ENCODE peak calls at places on chromosomes 7 and 10, in four cellular contexts. One of them, this sample, is unnamed. For H3K4me1, the result is how much of the 10 kb centered on the place peaks cover.

GRCh38 chr10:121804460-121804859 is 123.4 kb downstream of the ATE1 start:
- DNase-seq in astrocyte: peak
- DNase-seq in transverse colon: no peak
- DNase-seq in prostate gland: no peak
- DNase-seq in this sample: no peak

GRCh38 chr7:111362660-111363059 is 199.6 kb downstream of the IMMP2L start:
- DNase-seq in astrocyte: peak
- DNase-seq in transverse colon: no peak
- DNase-seq in prostate gland: no peak
- DNase-seq in this sample: no peak

GRCh38 chr7:45881280-45881758 is 7.0 kb upstream of the IGFBP1 start:
- DNase-seq in astrocyte: no peak
- DNase-seq in transverse colon: no peak
- DNase-seq in prostate gland: no peak
- DNase-seq in this sample: no peak

GRCh38 chr10:70135684-70136083 is 3.1 kb upstream of the AIFM2 start:
- DNase-seq in astrocyte: no peak
- DNase-seq in transverse colon: no peak
- DNase-seq in prostate gland: no peak
- DNase-seq in this sample: no peak

GRCh38 chr10:103854265-103854686 is 1.1 kb downstream of the SH3PXD2A start:
- DNase-seq in astrocyte: no peak
- DNase-seq in transverse colon: peak
- DNase-seq in prostate gland: no peak
- DNase-seq in this sample: no peak

GRCh38 chr7:105438847-105439173 is 50.1 kb upstream of the SRPK2 start:
- DNase-seq in astrocyte: no peak
- DNase-seq in transverse colon: no peak
- DNase-seq in prostate gland: no peak
- DNase-seq in this sample: no peak

GRCh38 chr7:43905954-43906326 is 456 bp downstream of the URGCP start:
- DNase-seq in astrocyte: peak
- DNase-seq in transverse colon: peak
- DNase-seq in prostate gland: peak
- DNase-seq in this sample: no peak

GRCh38 chr10:120945801-120946302 is 94.7 kb downstream of the WDR11 start:
- DNase-seq in astrocyte: peak
- DNase-seq in transverse colon: peak
- DNase-seq in prostate gland: peak
- DNase-seq in this sample: no peak

GRCh38 chr10:102677736-102678354 is 33.6 kb downstream of the TRIM8 start:
- DNase-seq in astrocyte: no peak
- DNase-seq in transverse colon: peak
- DNase-seq in prostate gland: no peak
- DNase-seq in this sample: no peak

GRCh38 chr10:70540089-70540788 is 61.7 kb downstream of the PALD1 start:
- DNase-seq in astrocyte: no peak
- DNase-seq in transverse colon: no peak
- DNase-seq in prostate gland: no peak
- DNase-seq in this sample: no peak

GRCh38 chr7:86939197-86939814 is 120.1 kb downstream of the ELAPOR2 start:
- DNase-seq in astrocyte: peak
- DNase-seq in transverse colon: peak
- DNase-seq in prostate gland: peak
- DNase-seq in this sample: peak

GRCh38 chr10:61779950-61780659 is 117.4 kb downstream of the CABCOCO1 start:
- DNase-seq in astrocyte: peak
- DNase-seq in transverse colon: peak
- DNase-seq in prostate gland: no peak
- DNase-seq in this sample: peak

GRCh38 chr7:97390915-97391593 is 273.6 kb downstream of the SDHAF3 start:
- DNase-seq in astrocyte: no peak
- DNase-seq in transverse colon: no peak
- DNase-seq in prostate gland: no peak
- DNase-seq in this sample: no peak

GRCh38 chr10:78038105-78038504 is 4.4 kb downstream of the RPS24 start:
- DNase-seq in astrocyte: no peak
- DNase-seq in transverse colon: no peak
- DNase-seq in prostate gland: no peak
- DNase-seq in this sample: no peak
- H3K4me1 ChIP-seq in astrocyte: under half
- H3K4me1 ChIP-seq in transverse colon: under half
- H3K4me1 ChIP-seq in prostate gland: under half
- H3K4me1 ChIP-seq in this sample: under half

GRCh38 chr10:24240001-24240751 is 31.2 kb downstream of the KIAA1217 start:
- DNase-seq in astrocyte: no peak
- DNase-seq in transverse colon: no peak
- DNase-seq in prostate gland: peak
- DNase-seq in this sample: no peak
- H3K4me1 ChIP-seq in astrocyte: under half
- H3K4me1 ChIP-seq in transverse colon: under half
- H3K4me1 ChIP-seq in prostate gland: under half
- H3K4me1 ChIP-seq in this sample: under half

DNA sequence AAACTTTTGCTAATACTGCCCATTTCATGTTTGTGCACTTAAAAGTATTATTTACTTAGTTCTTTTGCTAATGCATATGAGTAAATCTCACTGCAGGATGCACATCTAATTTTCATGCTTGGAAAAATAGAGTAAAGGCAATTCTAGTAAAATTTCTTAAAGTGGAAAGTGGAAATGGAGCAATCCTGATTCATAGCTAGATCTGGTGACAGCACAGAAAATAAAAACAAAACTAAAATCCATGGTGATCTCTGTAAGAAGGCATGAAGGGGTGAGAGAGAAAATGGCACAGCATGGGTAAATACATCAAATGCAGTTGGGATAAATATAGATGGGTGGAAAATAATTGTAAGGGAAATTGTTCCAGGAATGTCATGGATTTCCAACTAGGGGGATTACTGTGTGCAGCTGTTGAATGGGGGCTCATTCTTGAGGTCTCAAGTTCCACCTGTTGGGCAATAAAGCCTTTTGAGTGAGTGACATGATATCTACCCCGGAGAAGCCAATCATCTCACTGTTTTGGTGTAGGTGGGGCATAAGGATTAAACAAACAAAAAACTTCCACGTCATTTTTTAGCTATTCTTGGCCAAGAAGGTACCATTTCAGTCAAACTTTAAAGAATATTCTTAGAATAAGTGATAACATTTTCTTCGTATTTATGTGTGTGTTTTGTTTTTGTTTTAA is 1.7 kb upstream of the MCU start:
- DNase-seq in astrocyte: no peak
- DNase-seq in transverse colon: no peak
- DNase-seq in prostate gland: no peak
- DNase-seq in this sample: no peak
- H3K4me1 ChIP-seq in astrocyte: under half
- H3K4me1 ChIP-seq in transverse colon: under half
- H3K4me1 ChIP-seq in prostate gland: under half
- H3K4me1 ChIP-seq in this sample: under half

GRCh38 chr10:114607358-114607998 is 50.6 kb downstream of the ABLIM1 start:
- DNase-seq in astrocyte: peak
- DNase-seq in transverse colon: no peak
- DNase-seq in prostate gland: no peak
- DNase-seq in this sample: no peak

GRCh38 chr10:114613237-114613979 is 44.7 kb downstream of the ABLIM1 start:
- DNase-seq in astrocyte: no peak
- DNase-seq in transverse colon: peak
- DNase-seq in prostate gland: no peak
- DNase-seq in this sample: no peak

GRCh38 chr10:114615600-114616007 is 42.5 kb downstream of the ABLIM1 start:
- DNase-seq in astrocyte: no peak
- DNase-seq in transverse colon: no peak
- DNase-seq in prostate gland: no peak
- DNase-seq in this sample: no peak

GRCh38 chr10:114609518-114610426 is 48.3 kb downstream of the ABLIM1 start:
- DNase-seq in astrocyte: no peak
- DNase-seq in transverse colon: no peak
- DNase-seq in prostate gland: no peak
- DNase-seq in this sample: no peak

DNA sequence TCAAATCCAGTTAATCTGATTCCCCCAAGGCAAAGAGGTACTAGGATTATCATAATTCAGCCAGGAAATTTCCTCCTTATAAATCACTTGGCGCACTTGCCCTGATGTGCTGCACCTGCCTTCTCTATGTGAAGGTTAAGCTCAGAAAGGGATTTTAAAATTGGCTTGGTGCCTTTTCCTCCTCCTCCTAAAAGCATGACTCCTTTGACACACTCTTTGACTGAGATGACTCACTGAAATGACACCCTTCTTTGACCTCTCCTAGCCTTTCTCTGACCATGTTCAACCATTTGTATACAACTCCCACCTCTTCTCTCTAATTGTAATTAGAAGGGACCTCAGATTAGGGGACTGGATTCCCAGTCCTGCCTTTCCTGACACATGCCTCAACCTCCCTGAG is 46.5 kb downstream of the ABLIM1 start:
- DNase-seq in astrocyte: no peak
- DNase-seq in transverse colon: no peak
- DNase-seq in prostate gland: no peak
- DNase-seq in this sample: no peak
- H3K4me1 ChIP-seq in astrocyte: under half
- H3K4me1 ChIP-seq in transverse colon: under half
- H3K4me1 ChIP-seq in prostate gland: under half
- H3K4me1 ChIP-seq in this sample: under half

GRCh38 chr10:71840936-71841335 is 10.1 kb downstream of the PSAP start:
- DNase-seq in astrocyte: no peak
- DNase-seq in transverse colon: no peak
- DNase-seq in prostate gland: no peak
- DNase-seq in this sample: no peak
- H3K4me1 ChIP-seq in astrocyte: half or more
- H3K4me1 ChIP-seq in transverse colon: under half
- H3K4me1 ChIP-seq in prostate gland: under half
- H3K4me1 ChIP-seq in this sample: half or more